ENCODE peak calls at places on chromosomes 2 and 18, in seven cellular contexts. K is stimulated activated CD4-positive, alpha-beta T cell treated with anti-CD3 and anti-CD28 coated beads, Interleukin-4, amount 100 ng/mL, for 24 hours; R is T-cell; W is NCI-H1105 treated with DMSO at 0.1 percent for 48 hours; F is endothelial cell; S is kidney tubule cell; Z is stimulated activated naive B cell treated with anti-CD40 and anti-IgM and Interleukin-4, amounts not matched to agents 10 μg/mL and 1 μg/mL and 100 μg/mL, for 72 hours. N is an unnamed sample.

GRCh38 chr2:191666733-191667132 is 11.2 kb upstream of the NABP1 start:
- DNase-seq in K (no peak), R (no peak), W (no peak), F (no peak), S (peak), Z (peak), N (no peak)

GRCh38 chr18:77205769-77206168 is 43.9 kb upstream of the GALR1 start:
- DNase-seq in K (no peak), R (no peak), W (no peak), F (no peak), S (no peak), Z (no peak), N (no peak)

GRCh38 chr2:156959481-156959880 is 298.0 kb upstream of the GALNT5 start:
- DNase-seq in K (no peak), R (no peak), W (no peak), F (no peak), S (no peak), Z (no peak), N (no peak)

GRCh38 chr2:74735009-74735408 is 81.0 kb downstream of the SEMA4F start:
- DNase-seq in K (no peak), R (no peak), W (peak), F (no peak), S (peak), Z (no peak), N (no peak)

GRCh38 chr2:165863816-165864221 is 69.8 kb upstream of the GALNT3 start:
- DNase-seq in K (no peak), R (no peak), W (peak), F (no peak), S (no peak), Z (peak), N (peak)

GRCh38 chr2:79554899-79555298 is 42.0 kb downstream of the CTNNA2 start:
- DNase-seq in K (no peak), R (no peak), W (no peak), F (no peak), S (no peak), Z (no peak), N (no peak)

GRCh38 chr2:200787351-200788128 is 24.2 kb upstream of the BZW1 start:
- DNase-seq in K (peak), R (no peak), W (no peak), F (no peak), S (peak), Z (no peak), N (no peak)

GRCh38 chr2:97911210-97911921 is 84.4 kb downstream of the TMEM131 start:
- DNase-seq in K (no peak), R (no peak), W (no peak), F (no peak), S (peak), Z (no peak), N (peak)

GRCh38 chr18:51149605-51150429 is 47.7 kb downstream of the MEX3C start:
- DNase-seq in K (peak), R (no peak), W (no peak), F (no peak), S (peak), Z (no peak), N (no peak)

GRCh38 chr2:60463249-60463648 is 90.2 kb downstream of the BCL11A start:
- DNase-seq in K (no peak), R (no peak), W (peak), F (no peak), S (no peak), Z (no peak), N (no peak)

N was measured in GM06990.